ENCODE peak calls at places on chromosomes 11 and 22, in four cellular contexts. H is endothelial cell, I is GM06990, Q is WTC11. R is an unnamed sample.

GRCh38 chr11:57514538-57515331 is 767 bp downstream of the SLC43A1 start:
- DNase-seq in H (peak), I (peak), Q (peak), R (peak)

GRCh38 chr11:130999992-131000770 is 83.9 kb upstream of the SNX19 start:
- DNase-seq in H (no peak), I (no peak), Q (no peak), R (no peak)

GRCh38 chr22:24138649-24139420 is 42.5 kb upstream of the SUSD2 start:
- DNase-seq in H (no peak), I (no peak), Q (no peak), R (no peak)

GRCh38 chr11:129694538-129694937 is 121.1 kb upstream of the TMEM45B start:
- DNase-seq in H (no peak), I (no peak), Q (peak), R (peak)

GRCh38 chr22:28029201-28029948 is 110.3 kb upstream of the PITPNB start:
- DNase-seq in H (peak), I (no peak), Q (no peak), R (no peak)

GRCh38 chr11:91005458-91005857 is 782.6 kb upstream of the CHORDC1 start:
- DNase-seq in H (no peak), I (no peak), Q (no peak), R (no peak)

GRCh38 chr22:42277988-42278776 is 7.7 kb upstream of the TCF20 start:
- DNase-seq in H (peak), I (no peak), Q (no peak), R (no peak)

GRCh38 chr11:1828542-1828941 is 6.2 kb upstream of the SYT8 start:
- DNase-seq in H (no peak), I (no peak), Q (no peak), R (no peak)

GRCh38 chr22:29314074-29314473 is 1.4 kb downstream of the RASL10A start:
- DNase-seq in H (no peak), I (no peak), Q (no peak), R (no peak)

GRCh38 chr11:75631086-75631694 is 37.6 kb downstream of the MAP6 start:
- DNase-seq in H (no peak), I (no peak), Q (no peak), R (no peak)

GRCh38 chr11:132032555-132032954 is 662.1 kb downstream of the NTM start:
- DNase-seq in H (no peak), I (no peak), Q (no peak), R (no peak)

GRCh38 chr11:132030896-132031295 is 660.5 kb downstream of the NTM start:
- DNase-seq in H (no peak), I (no peak), Q (no peak), R (no peak)

GRCh38 chr11:132024587-132025295 is 654.3 kb downstream of the NTM start:
- DNase-seq in H (no peak), I (no peak), Q (no peak), R (peak)

GRCh38 chr11:132026746-132027145 is 656.3 kb downstream of the NTM start:
- DNase-seq in H (no peak), I (no peak), Q (no peak), R (no peak)

DNA sequence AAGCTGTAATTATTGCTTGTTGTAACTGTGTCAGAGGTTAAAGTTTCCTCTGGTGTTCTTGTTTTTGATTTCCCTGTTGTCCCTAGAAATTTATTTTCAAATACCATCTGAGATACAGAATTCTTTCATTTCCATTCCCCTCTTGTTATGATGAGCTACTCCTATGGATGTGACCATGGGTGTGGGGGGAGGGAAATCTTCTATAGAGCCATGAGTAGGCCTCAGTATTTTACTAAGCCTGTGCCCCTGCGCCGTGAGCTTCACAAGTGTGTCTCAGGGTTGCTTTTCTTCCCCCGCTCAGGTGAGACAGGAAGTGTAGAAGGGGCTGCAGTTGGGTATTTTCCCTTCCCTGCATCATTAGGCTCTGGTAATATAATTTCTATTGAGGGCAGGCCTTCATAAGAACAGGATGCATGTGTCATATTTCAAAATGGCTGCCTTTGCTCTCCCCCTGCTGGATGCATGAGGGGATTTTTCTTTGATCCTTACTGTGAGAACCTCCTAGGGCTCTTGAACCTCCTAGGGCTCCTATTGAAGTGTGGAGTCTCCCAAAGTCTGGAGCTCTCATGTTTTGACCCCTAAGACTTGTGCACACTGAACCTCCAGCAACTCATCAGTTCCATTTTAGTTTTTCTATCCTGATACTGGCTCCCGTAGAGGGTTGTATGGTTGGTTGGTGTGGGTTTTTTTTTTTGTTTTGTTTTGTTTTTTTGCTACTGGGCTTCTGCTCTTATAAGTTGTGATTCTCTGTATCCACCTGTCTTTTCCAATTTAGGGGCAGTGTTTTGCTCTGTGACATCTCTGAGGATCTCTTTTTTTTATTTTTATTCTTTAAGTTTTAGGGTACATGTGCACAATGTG is 658.2 kb downstream of the NTM start:
- DNase-seq in H (peak), I (no peak), Q (no peak), R (no peak)
- TF ChIP-seq CTCF in H (peak), I (peak), Q (no peak), R (no peak)

GRCh38 chr11:111606986-111607385 is 4.7 kb downstream of the SIK2 start:
- DNase-seq in H (no peak), I (no peak), Q (no peak), R (no peak)
- TF ChIP-seq CTCF in H (no peak), I (no peak), Q (no peak), R (no peak)

GRCh38 chr22:20752104-20752741 is 21.7 kb upstream of the SERPIND1 start:
- DNase-seq in H (no peak), I (no peak), Q (no peak), R (no peak)
- TF ChIP-seq CTCF in H (no peak), I (no peak), Q (no peak), R (no peak)

GRCh38 chr22:40525250-40525884 is 111.2 kb downstream of the MRTFA start:
- DNase-seq in H (peak), I (no peak), Q (peak), R (no peak)

GRCh38 chr22:40521046-40521445 is 115.5 kb downstream of the MRTFA start:
- DNase-seq in H (no peak), I (no peak), Q (no peak), R (no peak)

GRCh38 chr22:40526960-40527359 is 109.6 kb downstream of the MRTFA start:
- DNase-seq in H (no peak), I (no peak), Q (no peak), R (no peak)

GRCh38 chr22:40520562-40520961 is 116.0 kb downstream of the MRTFA start:
- DNase-seq in H (no peak), I (no peak), Q (no peak), R (no peak)

GRCh38 chr22:40524392-40525249 is 111.9 kb downstream of the MRTFA start:
- DNase-seq in H (no peak), I (no peak), Q (no peak), R (no peak)
- TF ChIP-seq CTCF in H (no peak), I (peak), Q (no peak), R (peak)

DNA sequence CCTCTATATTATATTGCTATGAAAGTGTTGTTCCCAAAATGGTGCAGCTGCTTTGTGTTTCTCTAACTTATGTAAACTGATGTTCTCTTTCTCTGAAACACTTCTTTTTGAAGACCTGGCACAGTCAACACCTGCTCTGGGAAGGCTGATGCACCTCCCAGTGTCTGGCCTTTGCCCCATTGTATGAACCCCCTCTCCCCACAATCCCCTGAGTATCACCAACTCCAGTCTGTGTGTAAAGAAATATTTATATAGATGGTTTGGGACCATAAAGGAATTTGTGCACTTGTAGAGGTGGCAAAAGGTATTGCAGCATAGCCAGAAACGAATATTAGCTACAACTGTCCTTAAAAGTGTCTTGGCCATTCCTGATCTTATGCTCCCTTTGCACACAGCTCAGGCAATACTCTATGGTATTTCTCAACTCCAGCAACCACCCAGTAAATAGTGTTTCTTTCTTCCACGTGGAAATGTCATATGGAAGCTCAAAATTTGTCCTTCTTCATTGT is 365.2 kb upstream of the DDI1 start:
- DNase-seq in H (no peak), I (no peak), Q (no peak), R (no peak)
- TF ChIP-seq CTCF in H (peak), I (peak), Q (no peak), R (no peak)

GRCh38 chr11:13487661-13488030 is 8.2 kb downstream of the PTH start:
- DNase-seq in H (no peak), I (no peak), Q (peak), R (no peak)
- TF ChIP-seq CTCF in H (no peak), I (peak), Q (no peak), R (peak)

GRCh38 chr11:62142043-62142375 is 18.2 kb downstream of the INCENP start:
- DNase-seq in H (no peak), I (no peak), Q (no peak), R (no peak)

GRCh38 chr11:62142921-62143320 is 19.1 kb downstream of the INCENP start:
- DNase-seq in H (no peak), I (no peak), Q (no peak), R (no peak)

GRCh38 chr11:62144641-62145255 is 20.9 kb downstream of the INCENP start:
- DNase-seq in H (no peak), I (no peak), Q (peak), R (no peak)

GRCh38 chr11:62145261-62145871 is 21.6 kb downstream of the INCENP start:
- DNase-seq in H (no peak), I (no peak), Q (peak), R (no peak)

GRCh38 chr11:62143727-62144126 is 19.9 kb downstream of the INCENP start:
- DNase-seq in H (no peak), I (no peak), Q (peak), R (no peak)
- TF ChIP-seq CTCF in H (no peak), I (no peak), Q (no peak), R (no peak)

GRCh38 chr22:30864441-30865420 is 103.8 kb downstream of the MORC2 start:
- DNase-seq in H (no peak), I (no peak), Q (no peak), R (no peak)

GRCh38 chr22:30861688-30862552 is 106.7 kb downstream of the MORC2 start:
- DNase-seq in H (peak), I (no peak), Q (no peak), R (peak)

GRCh38 chr22:30861131-30861530 is 107.4 kb downstream of the MORC2 start:
- DNase-seq in H (no peak), I (no peak), Q (no peak), R (no peak)

GRCh38 chr22:30865656-30866055 is 102.9 kb downstream of the MORC2 start:
- DNase-seq in H (no peak), I (no peak), Q (no peak), R (no peak)

DNA sequence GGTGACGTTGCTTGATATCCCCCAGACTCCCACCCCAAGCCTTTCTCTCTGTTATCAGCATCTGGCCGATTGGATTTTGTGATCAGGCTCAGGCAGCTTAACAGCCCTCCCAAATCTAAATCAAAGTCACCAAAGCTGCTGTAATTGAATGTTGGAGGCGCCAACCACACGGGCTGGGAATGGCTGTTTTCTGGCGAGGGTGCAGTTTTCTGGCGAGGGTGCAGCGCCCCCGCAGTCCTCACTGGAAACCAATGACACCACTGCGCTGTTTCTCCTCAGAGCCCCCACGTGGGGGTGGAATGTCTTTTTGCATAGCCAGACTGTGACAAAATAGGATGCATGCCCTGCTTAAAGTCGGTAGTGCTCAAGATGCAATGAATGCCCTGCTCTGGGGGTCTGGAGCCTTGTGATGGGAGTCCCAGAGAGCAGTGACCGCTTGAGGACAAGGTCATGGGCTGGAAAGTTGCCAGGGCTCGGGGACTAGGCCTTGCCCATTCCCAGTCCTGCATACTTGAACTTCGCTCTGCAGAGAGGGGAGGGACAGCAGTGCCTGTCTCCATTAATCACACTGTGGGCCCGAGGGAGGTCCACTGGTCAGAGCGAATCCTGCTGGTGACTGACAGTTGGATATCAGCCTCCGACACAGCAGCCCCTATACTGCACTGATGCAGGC is 105.3 kb downstream of the MORC2 start:
- DNase-seq in H (no peak), I (no peak), Q (no peak), R (no peak)
- TF ChIP-seq CTCF in H (no peak), I (no peak), Q (no peak), R (no peak)

GRCh38 chr11:20403059-20403458 is 15.5 kb downstream of the PRMT3 start:
- DNase-seq in H (no peak), I (no peak), Q (no peak), R (no peak)

GRCh38 chr11:20399498-20399897 is 12.0 kb downstream of the PRMT3 start:
- DNase-seq in H (no peak), I (no peak), Q (no peak), R (no peak)

DNA sequence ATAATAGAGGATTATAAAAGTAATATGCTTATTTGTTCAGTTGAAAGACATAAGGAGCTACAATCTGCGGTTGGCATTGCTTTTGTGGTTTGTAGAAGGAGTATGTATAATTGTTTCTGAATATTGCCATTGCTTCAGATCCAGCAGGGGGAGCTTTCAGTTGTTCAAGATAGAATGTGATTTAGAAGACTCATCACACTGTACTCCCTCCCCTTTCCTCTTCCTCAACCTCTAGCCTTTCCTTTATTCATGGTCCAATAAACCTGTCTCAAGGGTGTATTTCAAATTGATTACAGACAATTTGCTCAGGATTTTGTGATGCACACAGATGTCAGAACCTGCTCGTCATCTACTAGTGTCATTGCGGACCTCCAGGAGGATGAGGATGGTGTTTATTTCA is 9.8 kb downstream of the PRMT3 start:
- DNase-seq in H (peak), I (peak), Q (no peak), R (peak)
- TF ChIP-seq CTCF in H (no peak), I (peak), Q (no peak), R (peak)

R was measured in GM10248.